ENCODE peak calls at places on chromosomes 1 and 21, in six cellular contexts. Q is GM12878, U is HepG2, T is upper lobe of left lung, E is K562, C is HCT116. V is an unnamed sample.

GRCh38 chr1:186078245-186078644 is 296.8 kb downstream of the TPR start:
- ATAC-seq in Q (peak; percentile 95), U (no peak), T (no peak), E (no peak), C (no peak), V (no peak)

GRCh38 chr1:27990920-27991537 is 31.3 kb downstream of the XKR8 start:
- ATAC-seq in Q (no peak), U (no peak), T (no peak), E (no peak), C (no peak), V (no peak)

GRCh38 chr1:107976431-107977215 is 11.6 kb upstream of the VAV3 start:
- ATAC-seq in Q (no peak), U (no peak), T (no peak), E (no peak), C (no peak), V (no peak)

GRCh38 chr1:46278807-46279206 is 24.6 kb downstream of the LRRC41 start:
- ATAC-seq in Q (no peak), U (peak; percentile 5), T (no peak), E (peak; percentile 4), C (peak; percentile 33), V (no peak)

GRCh38 chr1:161915978-161916377 is 107.7 kb downstream of the OLFML2B start:
- ATAC-seq in Q (peak; percentile 17), U (no peak), T (no peak), E (no peak), C (no peak), V (no peak)

GRCh38 chr21:14889080-14889805 is 175.6 kb downstream of the NRIP1 start:
- ATAC-seq in Q (no peak), U (peak; percentile 91), T (no peak), E (peak; percentile 33), C (no peak), V (peak; percentile 36)

GRCh38 chr21:37074195-37074510 is 1.1 kb downstream of the TTC3 start:
- ATAC-seq in Q (peak; percentile 2), U (peak; percentile 41), T (no peak), E (peak; percentile 40), C (no peak), V (no peak)

GRCh38 chr21:34967509-34968289 is 81.4 kb downstream of the RUNX1 start:
- ATAC-seq in Q (no peak), U (peak; percentile 43), T (no peak), E (peak; percentile 65), C (no peak), V (no peak)

GRCh38 chr1:63230722-63231121 is 91.6 kb upstream of the FOXD3 start:
- ATAC-seq in Q (no peak), U (no peak), T (no peak), E (no peak), C (no peak), V (no peak)

GRCh38 chr1:78722521-78722920 is 72.9 kb downstream of the IFI44 start:
- ATAC-seq in Q (no peak), U (no peak), T (no peak), E (no peak), C (no peak), V (no peak)

DNA sequence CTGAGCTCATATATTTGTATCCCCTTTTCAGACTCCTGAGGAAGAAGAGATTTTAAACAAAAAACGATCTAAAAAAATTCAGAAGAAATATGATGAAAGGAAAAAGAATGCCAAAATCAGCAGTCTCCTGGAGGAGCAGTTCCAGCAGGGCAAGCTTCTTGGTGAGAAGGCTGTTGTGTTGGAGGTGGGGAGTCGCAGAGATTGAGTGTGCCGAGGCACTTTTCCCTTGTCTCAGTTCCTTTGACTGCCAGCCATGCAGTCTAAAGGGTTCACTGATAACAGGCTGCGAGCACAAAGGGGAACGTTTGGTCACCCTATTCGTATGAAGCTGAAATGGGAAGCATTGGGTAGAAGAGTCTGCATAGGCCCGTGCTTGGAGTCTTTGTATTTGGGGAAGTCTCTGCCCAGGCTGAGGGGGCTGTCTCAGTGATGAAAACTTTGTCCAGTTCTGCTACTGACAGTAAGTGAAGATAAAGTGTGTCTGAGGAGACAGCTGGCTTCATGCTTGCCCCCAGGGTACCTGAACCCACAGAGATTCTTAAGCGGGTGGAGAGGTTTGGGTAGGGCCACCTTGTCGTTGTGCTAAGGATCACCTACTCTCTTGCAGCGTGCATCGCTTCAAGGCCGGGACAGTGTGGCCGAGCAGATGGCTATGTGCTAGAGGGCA is 2.8 kb downstream of the RPS8 start:
- ATAC-seq in Q (no peak), U (no peak), T (no peak), E (no peak), C (no peak), V (no peak)
- TF ChIP-seq POLR2A in Q (no peak), U (no peak), T (no peak), E (peak; percentile 14), C (no peak), V (no peak)

GRCh38 chr1:11837767-11838348 is 9.7 kb downstream of the NPPA start:
- ATAC-seq in Q (no peak), U (peak; percentile 6), T (no peak), E (no peak), C (peak; percentile 15), V (no peak)

GRCh38 chr1:11841245-11842153 is 6.1 kb downstream of the NPPA start:
- ATAC-seq in Q (no peak), U (no peak), T (no peak), E (no peak), C (no peak), V (no peak)

GRCh38 chr1:11836955-11837766 is 10.4 kb downstream of the NPPA start:
- ATAC-seq in Q (no peak), U (no peak), T (no peak), E (no peak), C (no peak), V (no peak)

GRCh38 chr1:11839727-11840705 is 7.6 kb downstream of the NPPA start:
- ATAC-seq in Q (no peak), U (no peak), T (no peak), E (no peak), C (no peak), V (no peak)

GRCh38 chr1:11838349-11839272 is 9.0 kb downstream of the NPPA start:
- ATAC-seq in Q (peak; percentile 97), U (peak; percentile 58), T (peak; percentile 86), E (peak; percentile 85), C (peak; percentile 98), V (peak; percentile 78)
- TF ChIP-seq POLR2AphosphoS5 in Q (no peak), U (no peak), T (no peak), E (no peak), C (no peak), V (no peak)

DNA sequence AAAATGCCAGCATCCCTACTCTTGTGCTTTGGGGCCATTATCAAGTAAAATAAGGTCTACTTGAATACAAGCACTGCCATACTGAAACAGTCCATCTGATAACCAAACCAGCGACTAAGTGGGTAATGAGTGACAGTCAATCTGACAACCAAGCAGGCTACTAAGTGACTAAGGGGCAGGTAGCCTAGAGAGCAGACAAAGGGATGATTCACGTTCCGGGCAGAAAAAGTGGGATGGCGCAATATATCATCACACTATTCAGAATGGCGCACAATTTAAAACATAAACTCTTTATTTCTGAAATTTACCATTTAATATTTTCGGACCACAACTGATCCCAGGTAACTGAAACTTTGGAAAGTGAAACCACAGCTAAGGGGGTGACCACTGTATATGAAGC is 17.7 kb downstream of the NGF start:
- ATAC-seq in Q (no peak), U (no peak), T (no peak), E (no peak), C (no peak), V (no peak)
- TF ChIP-seq POLR2A in Q (no peak), U (no peak), T (no peak), E (no peak), C (no peak), V (no peak)

GRCh38 chr1:156668801-156669637 is 8.2 kb downstream of the NES start:
- ATAC-seq in Q (no peak), U (peak; percentile 18), T (no peak), E (peak; percentile 22), C (no peak), V (no peak)
- TF ChIP-seq POLR2AphosphoS5 in Q (no peak), U (no peak), T (no peak), E (no peak), C (no peak), V (no peak)

GRCh38 chr1:66342707-66343106 is 191.2 kb upstream of the SGIP1 start:
- ATAC-seq in Q (peak; percentile 64), U (no peak), T (no peak), E (no peak), C (peak; percentile 58), V (no peak)

GRCh38 chr1:66349277-66349676 is 184.7 kb upstream of the SGIP1 start:
- ATAC-seq in Q (peak; percentile 10), U (no peak), T (peak; percentile 46), E (no peak), C (no peak), V (peak; percentile 43)

GRCh38 chr1:66343569-66344325 is 190.2 kb upstream of the SGIP1 start:
- ATAC-seq in Q (peak; percentile 11), U (no peak), T (no peak), E (no peak), C (no peak), V (no peak)

GRCh38 chr1:66346873-66347272 is 187.1 kb upstream of the SGIP1 start:
- ATAC-seq in Q (peak; percentile 8), U (no peak), T (no peak), E (no peak), C (no peak), V (no peak)

GRCh38 chr1:66346057-66346795 is 187.7 kb upstream of the SGIP1 start:
- ATAC-seq in Q (no peak), U (no peak), T (no peak), E (no peak), C (peak; percentile 18), V (no peak)
- TF ChIP-seq POLR2A in Q (no peak), U (no peak), T (no peak), E (no peak), C (no peak), V (no peak)

DNA sequence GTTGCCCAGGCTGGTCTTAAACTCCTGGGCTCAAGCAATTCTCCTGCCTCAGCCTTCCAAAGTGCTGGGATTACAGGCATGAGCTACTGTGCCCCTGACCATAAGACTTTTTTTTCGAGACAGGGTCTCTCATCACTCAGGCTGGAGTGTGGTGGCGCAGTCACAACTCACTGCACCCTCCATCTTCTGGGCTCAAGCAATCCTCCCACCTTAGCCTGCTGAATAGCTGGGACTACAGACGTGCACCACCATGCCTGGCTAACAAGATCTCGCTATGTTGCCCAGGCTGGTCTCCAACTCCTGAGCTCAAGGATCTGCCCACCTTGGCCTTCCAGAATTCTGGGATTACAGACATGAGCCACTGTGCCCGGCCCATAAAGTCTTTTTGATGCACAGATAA is 1.9 kb downstream of the C1orf56 start:
- ATAC-seq in Q (no peak), U (no peak), T (no peak), E (peak; percentile 15), C (no peak), V (no peak)
- TF ChIP-seq POLR2AphosphoS5 in Q (no peak), U (no peak), T (no peak), E (no peak), C (peak; percentile 10), V (no peak)

DNA sequence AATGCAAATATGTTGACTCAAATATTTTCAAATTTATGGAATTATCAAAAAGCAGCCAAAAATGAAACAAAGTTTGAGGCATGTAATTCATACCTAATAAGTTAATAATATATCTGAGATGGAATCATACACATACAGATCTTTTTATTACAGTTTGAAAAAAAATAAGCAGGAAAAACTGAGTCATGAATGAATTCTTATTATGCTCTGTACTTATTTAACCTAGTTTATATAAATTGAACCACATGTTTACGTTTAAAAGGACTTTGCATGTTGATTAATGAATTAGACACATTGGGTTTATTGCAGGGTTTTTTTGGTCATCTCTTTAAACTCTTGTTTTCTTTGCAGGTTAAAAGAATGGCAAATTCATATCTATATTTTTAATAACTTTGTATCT is 40.9 kb downstream of the CMPK1 start:
- ATAC-seq in Q (no peak), U (no peak), T (no peak), E (no peak), C (no peak), V (no peak)
- TF ChIP-seq POLR2A in Q (no peak), U (no peak), T (no peak), E (no peak), C (no peak), V (no peak)

V was measured in gastroesophageal sphincter.